ENCODE peak calls at places on chromosomes 16 and 17, in eight cellular contexts. S is body of pancreas, G is K562, I is endothelial cell of umbilical vein, A is uterus, W is A549, E is transverse colon, R is HCT116. C is an unnamed sample.
A peak's percentile ranks its signal among the peaks of the same experiment; 100 is the strongest.

GRCh38 chr16:15539197-15539596 is 103.8 kb downstream of the MARF1 start:
- DNase-seq in W (no peak), E (peak; percentile 15), G (peak; percentile 61), I (no peak), R (peak; percentile 43), A (no peak), S (no peak), C (no peak)

GRCh38 chr16:88128556-88128955 is 177.3 kb downstream of the BANP start:
- DNase-seq in G (no peak), R (no peak), S (no peak), A (no peak), I (no peak), E (no peak), W (no peak), C (no peak)

GRCh38 chr17:49755681-49756283 is 8.1 kb downstream of the FAM117A start:
- DNase-seq in E (no peak), S (no peak), R (no peak), I (no peak), G (no peak), A (no peak), W (no peak), C (no peak)

GRCh38 chr17:30952645-30953393 is 18.0 kb upstream of the RNF135 start:
- DNase-seq in R (no peak), W (no peak), A (no peak), E (peak; percentile 25), S (peak; percentile 55), G (no peak), I (no peak), C (no peak)

GRCh38 chr17:77208856-77209255 is 68.1 kb downstream of the SEC14L1 start:
- DNase-seq in R (no peak), W (no peak), A (no peak), S (no peak), E (no peak), I (no peak), G (no peak), C (no peak)

GRCh38 chr17:9465216-9465921 is 110.3 kb downstream of the STX8 start:
- DNase-seq in W (no peak), A (no peak), E (no peak), G (no peak), S (no peak), R (no peak), I (peak; percentile 86), C (no peak)

GRCh38 chr17:57445051-57445450 is 188.7 kb downstream of the MSI2 start:
- DNase-seq in R (no peak), G (no peak), I (no peak), W (peak; percentile 81), A (no peak), E (no peak), S (no peak), C (no peak)

GRCh38 chr16:65445313-65446260 is 323.7 kb upstream of the CDH11 start:
- DNase-seq in A (no peak), R (no peak), W (no peak), G (no peak), E (no peak), I (no peak), S (no peak), C (no peak)

DNA sequence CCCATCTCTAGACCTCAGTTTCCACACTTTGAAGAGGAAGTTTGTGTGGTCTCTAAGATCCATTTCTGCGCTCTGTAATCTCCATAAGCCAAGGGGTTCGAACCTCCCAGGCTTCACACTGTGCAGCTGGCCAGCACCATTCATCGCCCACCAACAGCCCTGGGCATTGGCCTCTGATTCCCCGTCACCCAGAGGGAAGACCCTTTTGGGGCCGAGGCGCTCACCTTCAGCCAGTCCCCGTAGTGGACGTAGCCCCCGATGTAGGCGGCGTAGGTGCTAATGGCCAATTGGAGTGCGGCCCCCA is 678 bp downstream of the TMEM101 start:
- DNase-seq in R (no peak), G (no peak), S (no peak), I (no peak), E (no peak), W (no peak), A (no peak), C (no peak)
- H3K27ac ChIP-seq in R (peak overlapping the region; percentile 96), G (peak overlapping the region; percentile 73), S (no peak overlapping the region), I (no peak overlapping the region), E (peak overlapping the region; percentile 66), W (peak overlapping the region; percentile 92), A (peak overlapping the region; percentile 74), C (no peak overlapping the region)

GRCh38 chr16:48383877-48384304 is 1.3 kb downstream of the SIAH1 start:
- DNase-seq in R (no peak), I (peak; percentile 63), W (peak; percentile 31), A (no peak), G (peak; percentile 22), E (peak; percentile 26), S (peak; percentile 27), C (no peak)
- TF ChIP-seq POLR2A in R (no peak), I (no peak), W (no peak), A (no peak), G (no peak), E (no peak), S (no peak), C (no peak)

GRCh38 chr17:2025220-2025621 is at the start of gene RTN4RL1:
- DNase-seq in E (peak; percentile 71), I (no peak), A (peak; percentile 65), R (peak; percentile 74), G (peak; percentile 85), S (peak; percentile 78), W (peak; percentile 80), C (peak; percentile 87)

GRCh38 chr17:2023692-2024571 is 1.2 kb downstream of the RTN4RL1 start:
- DNase-seq in R (peak; percentile 59), S (peak; percentile 84), E (peak; percentile 43), A (peak; percentile 54), G (peak; percentile 57), I (no peak), W (peak; percentile 64), C (no peak)

GRCh38 chr17:2027528-2028233 is 2.3 kb upstream of the DPH1 start:
- DNase-seq in I (no peak), R (no peak), E (no peak), A (no peak), W (no peak), S (no peak), G (no peak), C (no peak)

GRCh38 chr17:2024572-2025219 is 438 bp downstream of the RTN4RL1 start:
- DNase-seq in E (no peak), W (peak; percentile 44), G (no peak), R (no peak), S (no peak), I (no peak), A (no peak), C (no peak)

DNA sequence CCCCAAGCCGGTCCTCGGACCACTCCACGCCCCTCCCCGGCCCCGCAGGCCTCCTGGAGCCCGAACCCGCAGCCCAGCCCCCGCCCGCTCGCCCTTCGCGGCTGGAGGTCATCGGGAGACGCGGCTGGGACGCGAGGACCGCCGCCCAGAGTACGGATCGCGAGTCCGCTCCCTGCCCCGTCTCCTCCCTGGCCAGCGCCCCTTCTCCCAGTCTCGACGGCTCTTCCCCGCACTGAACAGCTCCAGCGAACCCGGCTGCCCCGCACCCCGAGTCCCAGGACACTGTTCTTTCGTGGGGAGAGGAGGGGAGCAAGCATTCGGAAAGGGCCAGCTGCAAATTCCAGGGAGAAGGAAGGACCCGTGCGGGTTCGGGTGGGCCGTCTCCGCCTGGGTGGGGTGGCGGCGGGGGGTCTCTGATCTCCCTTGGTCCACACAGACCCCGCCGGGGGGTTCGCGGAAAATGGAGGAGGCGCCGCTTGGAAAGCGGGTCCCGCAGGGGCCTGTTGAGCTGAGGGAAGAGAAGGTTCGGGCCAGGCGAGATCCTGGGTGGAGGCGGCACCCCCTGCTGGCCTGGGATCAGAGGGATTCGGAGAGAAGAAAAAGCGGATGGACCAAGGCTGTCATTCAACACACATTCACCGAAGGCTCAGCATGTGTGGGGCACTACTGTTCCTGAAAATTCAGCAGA is 632 bp upstream of the RTN4RL1 start:
- DNase-seq in W (peak; percentile 84), E (peak; percentile 81), S (peak; percentile 82), G (peak; percentile 59), A (peak; percentile 67), R (no peak), I (peak; percentile 56), C (no peak)
- H3K27ac ChIP-seq in W (peak overlapping the region; percentile 78), E (peak overlapping the region; percentile 15), S (peak overlapping the region; percentile 53), G (no peak overlapping the region), A (peak overlapping the region; percentile 14), R (peak overlapping the region; percentile 16), I (no peak overlapping the region), C (no peak overlapping the region)

GRCh38 chr17:1555618-1556471 is 6.7 kb downstream of the PITPNA start:
- DNase-seq in E (peak; percentile 58), A (no peak), I (no peak), R (no peak), S (peak; percentile 60), G (no peak), W (no peak), C (peak; percentile 88)

GRCh38 chr17:1551741-1552140 is 10.9 kb downstream of the PITPNA start:
- DNase-seq in W (no peak), I (no peak), G (no peak), R (no peak), S (no peak), E (no peak), A (no peak), C (peak; percentile 38)

GRCh38 chr17:1553354-1554266 is 9.0 kb downstream of the PITPNA start:
- DNase-seq in W (no peak), G (no peak), A (no peak), I (peak; percentile 39), S (no peak), E (no peak), R (no peak), C (peak; percentile 37)

GRCh38 chr17:1554751-1555617 is 7.6 kb downstream of the PITPNA start:
- DNase-seq in E (no peak), A (no peak), W (no peak), R (no peak), G (no peak), S (no peak), I (no peak), C (peak; percentile 54)

DNA sequence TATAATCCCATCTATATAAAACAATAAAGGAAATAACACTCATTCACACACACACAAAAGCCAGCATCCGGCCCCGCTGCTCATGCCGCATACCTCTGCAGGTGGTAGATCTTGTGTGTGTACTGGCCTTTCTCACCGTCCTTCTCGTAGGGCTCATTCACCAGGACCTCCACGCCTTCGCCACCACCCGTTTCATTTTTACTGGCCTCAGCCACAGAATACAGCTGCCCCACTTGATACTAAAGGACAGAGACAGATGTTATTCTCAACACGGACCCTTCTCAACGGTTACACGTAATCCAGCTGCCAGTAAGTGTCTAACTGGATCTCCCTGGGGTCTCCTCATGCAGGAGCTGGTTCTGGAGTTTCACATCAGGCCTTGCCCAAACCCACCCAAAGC is 9.7 kb downstream of the PITPNA start:
- DNase-seq in E (no peak), R (no peak), G (no peak), I (no peak), W (no peak), S (no peak), A (no peak), C (peak; percentile 58)
- TF ChIP-seq POLR2A in E (no peak), R (no peak), G (no peak), I (no peak), W (no peak), S (no peak), A (no peak), C (no peak)